ENCODE peak calls at places on chromosomes 3 and 15, in four cellular contexts. I, C, U and B are unnamed samples.

GRCh38 chr15:77013786-77014136 is 18.8 kb downstream of the PSTPIP1 start:
- DNase-seq in C (no peak), I (peak), U (no peak), B (no peak)

GRCh38 chr15:30953731-30954378 is 37.6 kb downstream of the MTMR10 start:
- DNase-seq in U (peak), I (peak), C (no peak), B (no peak)

GRCh38 chr3:8657804-8658311 is 13.3 kb upstream of the SSUH2 start:
- DNase-seq in I (no peak), C (no peak), U (no peak), B (no peak)

GRCh38 chr3:194811118-194811517 is 125.4 kb downstream of the FAM43A start:
- DNase-seq in C (no peak), I (no peak), U (no peak), B (no peak)

GRCh38 chr3:112519424-112520001 is 20.2 kb upstream of the BTLA start:
- DNase-seq in U (peak), I (peak), C (peak), B (no peak)

GRCh38 chr15:80990955-80991354 is 1.3 kb upstream of the MESD start:
- DNase-seq in U (no peak), I (no peak), C (no peak), B (no peak)

GRCh38 chr15:52486003-52486996 is 42.4 kb downstream of the MYO5A start:
- DNase-seq in C (no peak), U (no peak), I (no peak), B (peak)

GRCh38 chr15:77867266-77868047 is 210.1 kb downstream of the TBC1D2B start:
- DNase-seq in U (no peak), I (no peak), C (no peak), B (no peak)

GRCh38 chr3:134476977-134477376 is 8.8 kb downstream of the ANAPC13 start:
- DNase-seq in U (no peak), C (no peak), I (no peak), B (no peak)

GRCh38 chr3:137767146-137768020 is 3.3 kb downstream of the SOX14 start:
- DNase-seq in U (no peak), C (no peak), I (no peak), B (peak)

GRCh38 chr3:30098656-30099454 is 507.5 kb upstream of the TGFBR2 start:
- DNase-seq in I (no peak), C (peak), U (no peak), B (no peak)

GRCh38 chr15:38930851-38931572 is 366.4 kb upstream of the RASGRP1 start:
- DNase-seq in U (no peak), C (no peak), I (no peak), B (no peak)

GRCh38 chr3:109117939-109118338 is at the start of gene MORC1:
- DNase-seq in C (no peak), I (peak), U (no peak), B (peak)

GRCh38 chr3:24493951-24494615 is 567 bp downstream of the THRB start:
- DNase-seq in U (peak), I (peak), C (peak), B (peak)

GRCh38 chr3:12719984-12720656 is 38.9 kb downstream of the TMEM40 start:
- DNase-seq in U (peak), I (peak), C (peak), B (peak)

GRCh38 chr15:90859234-90860131 is 8.9 kb upstream of the FURIN start:
- DNase-seq in C (peak), I (no peak), U (no peak), B (no peak)

GRCh38 chr3:174488527-174488926 is 370.6 kb upstream of the NAALADL2 start:
- DNase-seq in C (no peak), U (no peak), I (no peak), B (no peak)

GRCh38 chr15:51195459-51195858 is 100.8 kb upstream of the TNFAIP8L3 start:
- DNase-seq in I (no peak), U (no peak), C (no peak), B (no peak)

GRCh38 chr3:195438371-195438770 is 4.4 kb downstream of the ACAP2 start:
- DNase-seq in I (no peak), U (no peak), C (no peak), B (no peak)

GRCh38 chr3:174440350-174440716 is 418.8 kb upstream of the NAALADL2 start:
- DNase-seq in C (no peak), U (no peak), I (no peak), B (no peak)

GRCh38 chr15:52360229-52361203 is 64.9 kb upstream of the MYO5C start:
- DNase-seq in U (no peak), C (no peak), I (no peak), B (no peak)

GRCh38 chr3:116341381-116341780 is 103.9 kb downstream of the LSAMP start:
- DNase-seq in C (no peak), U (no peak), I (no peak), B (no peak)

GRCh38 chr3:127092776-127093175 is 100.2 kb upstream of the PRR23E start:
- DNase-seq in I (no peak), U (no peak), C (no peak), B (no peak)

GRCh38 chr3:8488877-8489865 is 12.5 kb upstream of the LMCD1 start:
- DNase-seq in U (no peak), I (no peak), C (peak), B (no peak)

GRCh38 chr3:28624079-28624478 is 275.5 kb upstream of the AZI2 start:
- DNase-seq in U (no peak), C (no peak), I (no peak), B (no peak)

GRCh38 chr15:82315519-82316246 is 33.6 kb downstream of the GOLGA6L10 start:
- DNase-seq in U (no peak), I (no peak), C (no peak), B (no peak)

GRCh38 chr15:90340345-90340744 is 11.7 kb upstream of the ZNF774 start:
- DNase-seq in I (peak), C (peak), U (no peak), B (peak)

GRCh38 chr3:123449092-123449985 is 449 bp upstream of the ADCY5 start:
- DNase-seq in I (peak), U (peak), C (no peak), B (peak)

GRCh38 chr3:139433089-139433488 is 43.2 kb downstream of the RBP2 start:
- DNase-seq in C (no peak), U (no peak), I (no peak), B (no peak)

GRCh38 chr3:189937302-189938255 is 183.1 kb downstream of the P3H2 start:
- DNase-seq in U (peak), I (no peak), C (no peak), B (no peak)

GRCh38 chr3:50587806-50588758 is 18.8 kb downstream of the HEMK1 start:
- DNase-seq in I (no peak), U (no peak), C (peak), B (no peak)

GRCh38 chr3:186788482-186789370 is 5.3 kb downstream of the EIF4A2 start:
- DNase-seq in I (peak), C (no peak), U (no peak), B (no peak)

GRCh38 chr15:47691896-47692295 is 25.4 kb upstream of the SEMA6D start:
- DNase-seq in C (no peak), U (no peak), I (no peak), B (no peak)

GRCh38 chr3:195012571-195012970 is 258.4 kb downstream of the XXYLT1 start:
- DNase-seq in U (no peak), I (no peak), C (no peak), B (no peak)

GRCh38 chr15:71302861-71303410 is 187.7 kb downstream of the THSD4 start:
- DNase-seq in C (no peak), U (no peak), I (no peak), B (no peak)

GRCh38 chr3:113698891-113699465 is 2.5 kb upstream of the USF3 start:
- DNase-seq in U (no peak), I (no peak), C (no peak), B (peak)

GRCh38 chr15:76366714-76367113 is 30.1 kb downstream of the ISL2 start:
- DNase-seq in C (no peak), I (no peak), U (no peak), B (no peak)

GRCh38 chr15:99401971-99402732 is 150.9 kb downstream of the LRRC28 start:
- DNase-seq in C (no peak), I (no peak), U (no peak), B (no peak)

GRCh38 chr3:72270072-72270611 is 485.2 kb upstream of the PROK2 start:
- DNase-seq in C (peak), I (peak), U (peak), B (no peak)

GRCh38 chr3:122435950-122436349 is 20.1 kb upstream of the WDR5B start:
- DNase-seq in C (no peak), U (no peak), I (no peak), B (no peak)

DNA sequence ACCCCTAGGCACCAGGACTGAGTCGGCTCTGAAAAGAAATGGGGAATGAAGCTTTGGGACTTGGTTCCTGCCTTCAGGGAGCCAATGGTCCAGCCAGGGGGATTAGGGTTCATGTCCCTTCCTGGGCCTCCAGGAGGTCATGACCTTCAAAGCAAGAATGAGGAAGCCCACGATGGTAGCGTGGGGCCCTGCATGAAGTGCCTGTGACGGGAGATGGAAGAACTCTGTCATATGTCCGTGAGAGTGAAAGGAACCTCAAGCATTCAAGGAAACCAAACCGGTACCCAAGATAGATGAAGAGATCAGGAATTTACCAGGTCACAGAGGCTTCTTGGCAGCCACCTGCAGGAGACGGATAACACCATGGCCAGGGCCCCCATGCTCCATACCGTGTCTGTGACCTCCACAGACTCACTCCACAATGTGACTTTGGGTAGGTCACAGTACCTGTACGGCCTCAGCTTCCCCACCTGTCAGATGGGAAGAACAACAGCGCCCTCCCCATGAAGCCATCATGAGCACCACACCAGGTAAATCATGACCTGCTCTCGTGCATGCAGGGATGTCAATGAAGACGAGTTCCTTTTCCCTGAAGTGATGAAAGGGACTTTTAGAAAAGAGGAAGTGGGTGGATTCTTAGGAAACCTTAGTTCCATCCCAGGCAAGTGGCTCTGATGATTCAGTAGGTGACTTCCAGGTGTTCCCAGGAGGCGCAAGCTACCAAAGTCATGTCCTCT is 23.3 kb upstream of the CYP11A1 start:
- DNase-seq in I (no peak), U (no peak), C (no peak), B (no peak)
- TF ChIP-seq NR3C1 in I (no peak), U (no peak), C (no peak), B (no peak)

DNA sequence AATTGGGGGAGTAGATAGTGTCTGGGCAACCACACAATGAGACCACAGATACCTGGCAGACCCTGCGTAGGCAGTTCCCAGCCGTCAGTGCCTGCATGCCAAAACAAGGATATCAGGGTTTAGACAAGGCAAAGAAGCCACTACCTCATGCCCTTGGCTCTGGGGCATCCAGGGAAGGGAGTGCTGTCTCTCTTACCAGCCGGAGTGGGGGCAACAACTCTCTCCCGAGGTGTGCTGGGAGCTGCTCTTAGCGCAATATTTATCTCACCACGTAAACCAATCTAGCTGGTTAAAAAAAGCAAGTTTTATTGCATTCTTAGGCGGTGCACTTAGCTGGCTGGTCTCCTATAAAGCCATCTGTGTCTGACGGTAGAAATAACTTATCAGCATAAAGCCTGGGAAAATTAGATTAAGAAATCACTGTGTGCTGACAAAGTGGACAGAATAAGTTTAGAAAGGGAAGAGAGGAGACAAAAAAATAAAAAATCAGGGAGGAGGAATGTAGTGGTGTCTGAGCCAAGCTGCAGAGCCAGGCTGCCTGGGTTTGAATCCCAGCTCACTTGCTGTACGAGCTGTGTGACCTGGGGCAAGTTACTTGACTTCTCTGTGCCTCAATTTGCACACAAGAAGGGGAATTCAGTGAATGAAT is 273.2 kb downstream of the PDZRN3 start:
- DNase-seq in U (no peak), C (no peak), I (no peak), B (no peak)
- TF ChIP-seq NR3C1 in U (no peak), C (no peak), I (no peak), B (no peak)

DNA sequence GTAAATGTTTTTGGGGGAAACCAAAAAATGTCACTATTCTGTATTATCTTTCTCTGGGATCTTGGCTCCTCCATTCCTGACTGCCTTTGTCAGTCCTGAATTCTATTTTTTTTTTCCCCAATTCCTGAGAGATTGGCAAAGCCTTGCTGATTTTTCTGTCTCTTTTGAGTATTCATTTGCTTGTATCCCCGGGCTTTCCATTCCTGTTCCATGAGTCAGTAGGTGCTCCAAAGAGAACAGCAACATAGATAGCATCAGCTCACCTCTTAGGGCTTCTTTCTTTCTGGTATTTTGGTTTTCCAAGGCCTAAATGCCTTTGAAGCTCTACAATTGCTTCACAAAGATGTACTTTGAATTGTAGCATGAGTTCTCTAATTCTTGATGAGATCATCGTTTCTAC is 271.7 kb upstream of the LRRC3B start:
- DNase-seq in I (no peak), U (no peak), C (no peak), B (no peak)
- TF ChIP-seq NR3C1 in I (no peak), U (no peak), C (no peak), B (no peak)

DNA sequence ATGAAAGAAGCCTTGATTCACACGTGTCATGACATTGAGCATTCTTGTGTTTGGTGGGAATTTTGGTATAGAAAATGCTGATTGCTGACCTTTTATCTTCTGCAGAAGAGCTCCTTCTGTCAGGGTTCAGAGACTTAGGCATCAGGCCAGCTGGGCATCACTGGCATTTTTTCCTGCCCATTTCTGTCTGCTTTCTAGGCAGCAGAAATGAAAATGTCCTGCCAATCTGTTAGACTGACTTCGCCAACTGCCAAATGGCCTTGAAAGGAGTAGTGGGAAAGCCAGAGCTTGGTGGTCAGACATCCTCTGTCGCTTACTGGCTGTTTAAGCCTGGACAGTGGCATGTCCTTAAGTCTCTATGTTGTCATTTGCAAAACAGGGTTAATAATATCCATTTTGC is 57.4 kb downstream of the EEFSEC start:
- DNase-seq in C (no peak), I (no peak), U (no peak), B (no peak)
- TF ChIP-seq NR3C1 in C (no peak), I (no peak), U (no peak), B (no peak)

GRCh38 chr3:161496508-161496907 is at the start of gene OTOL1:
- DNase-seq in C (no peak), U (no peak), I (no peak), B (no peak)

GRCh38 chr3:161498259-161498921 is 1.8 kb downstream of the OTOL1 start:
- DNase-seq in I (no peak), U (no peak), C (no peak), B (no peak)

GRCh38 chr3:161503271-161503670 is 6.7 kb downstream of the OTOL1 start:
- DNase-seq in C (no peak), I (no peak), U (no peak), B (no peak)

DNA sequence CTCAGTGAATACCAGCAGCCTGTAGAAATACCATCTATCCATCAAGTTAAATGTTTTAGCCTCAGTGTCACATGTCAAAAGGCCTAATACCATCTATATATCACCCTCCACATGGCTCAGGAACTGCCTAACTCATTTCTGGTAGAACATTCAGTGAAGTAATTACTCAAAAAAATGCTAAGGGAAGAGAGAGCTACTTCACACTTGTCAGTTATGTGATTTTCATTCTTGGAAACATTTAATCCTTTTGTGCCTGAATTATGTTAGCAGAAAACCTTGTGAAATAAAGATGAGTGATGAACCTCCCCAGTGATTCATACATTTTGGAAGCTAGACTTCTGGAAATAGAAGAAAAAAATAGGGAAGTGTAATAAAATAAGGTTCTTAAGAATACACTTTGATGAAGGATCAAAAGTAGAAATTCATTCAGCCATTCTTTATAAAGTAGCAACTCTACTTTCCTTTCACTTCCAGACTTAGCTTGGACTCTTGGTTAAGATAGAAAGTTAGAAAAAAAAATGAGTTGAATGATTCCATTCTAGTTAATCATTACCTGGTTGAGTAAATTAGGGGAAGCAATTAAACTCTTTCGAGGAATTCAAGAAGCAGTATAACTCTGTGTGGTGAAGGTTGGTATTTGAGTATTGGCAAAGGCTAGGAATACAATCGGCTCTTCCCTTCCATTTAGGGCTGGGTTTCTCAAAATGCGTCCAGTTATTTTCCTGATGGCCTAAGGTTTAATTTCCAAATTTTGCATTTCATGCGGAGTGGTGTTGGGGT is 3.6 kb downstream of the OTOL1 start:
- DNase-seq in I (no peak), C (peak), U (no peak), B (no peak)
- TF ChIP-seq NR3C1 in I (no peak), C (no peak), U (no peak), B (no peak)

DNA sequence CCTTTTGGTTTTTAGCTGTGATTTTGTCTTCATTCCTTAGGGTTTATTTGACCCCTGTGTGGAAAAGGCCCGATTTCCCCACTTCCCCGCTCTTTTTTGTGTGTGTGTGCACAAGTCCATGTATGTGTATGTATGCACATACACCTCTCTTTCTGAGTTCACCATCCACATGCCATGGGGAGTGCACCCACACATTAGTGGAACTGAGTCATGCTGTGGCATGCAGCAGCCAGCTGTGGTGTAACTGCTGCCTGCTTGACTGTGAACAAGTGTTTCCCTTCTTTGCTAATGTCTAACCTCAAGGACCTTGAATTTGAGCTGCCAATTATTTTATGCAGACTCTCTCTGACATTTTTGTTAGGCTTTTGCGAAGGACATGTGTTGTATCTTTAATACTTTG is 434.9 kb upstream of the TPM1 start:
- DNase-seq in I (no peak), U (no peak), C (no peak), B (no peak)
- TF ChIP-seq NR3C1 in I (no peak), U (no peak), C (no peak), B (no peak)

DNA sequence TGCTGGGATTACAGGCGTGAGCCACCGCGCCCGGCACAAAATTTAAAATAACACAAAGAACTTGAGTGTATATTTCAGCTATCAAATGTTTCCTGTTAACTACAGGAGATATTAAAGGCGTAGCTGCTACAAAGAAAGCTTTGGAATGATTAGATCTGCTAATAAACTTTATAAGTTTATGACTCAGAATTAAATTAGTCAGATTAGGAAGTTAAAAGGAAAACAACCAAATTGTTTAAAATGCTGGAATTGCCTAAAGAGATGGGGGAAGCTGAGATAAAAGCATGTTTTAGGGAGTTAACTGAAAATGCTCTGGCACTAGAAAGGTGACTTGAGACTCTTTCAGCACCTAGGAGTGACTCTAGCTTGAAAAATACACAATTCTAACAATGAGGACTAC is 58.9 kb downstream of the COL8A1 start:
- DNase-seq in I (no peak), C (no peak), U (no peak), B (no peak)
- TF ChIP-seq NR3C1 in I (no peak), C (no peak), U (no peak), B (no peak)